ENCODE peak calls at places on chromosome 2, in nine cellular contexts. C is GM23248; M is EH; N is naive thymus-derived CD4-positive, alpha-beta T cell; I is astrocyte of the spinal cord; Y is anterior cingulate cortex; U is mucosa of gallbladder; W is endothelial cell; S is activated CD4-positive, alpha-beta T cell treated with anti-CD3 and anti-CD28 coated beads, Interleukin-2, amount 50 U/mL, for 4 hours. V is an unnamed sample.

GRCh38 chr2:120452131-120452530 is 106.2 kb downstream of the INHBB start:
- DNase-seq in S (no peak), Y (no peak), W (no peak), C (no peak), N (no peak), I (no peak), M (no peak), U (no peak), V (no peak)

GRCh38 chr2:103887625-103888024 is 966.3 kb upstream of the POU3F3 start:
- DNase-seq in N (no peak), W (no peak), C (no peak), U (no peak), S (no peak), I (no peak), M (no peak), Y (no peak), V (no peak)

GRCh38 chr2:241561811-241562210 is 3.3 kb downstream of the BOK start:
- DNase-seq in M (peak; percentile 78), W (no peak), N (no peak), U (peak; percentile 75), S (no peak), C (peak; percentile 90), Y (peak; percentile 83), I (peak; percentile 72), V (peak; percentile 79)

GRCh38 chr2:222358876-222359275 is 60.1 kb upstream of the PAX3 start:
- DNase-seq in I (peak; percentile 48), C (no peak), W (no peak), N (no peak), M (peak; percentile 6), U (no peak), Y (no peak), S (no peak), V (no peak)

GRCh38 chr2:216492951-216493685 is 5.5 kb upstream of the RPL37A start:
- DNase-seq in I (peak; percentile 84), Y (no peak), C (peak; percentile 96), M (peak; percentile 94), U (no peak), W (no peak), S (no peak), N (no peak), V (no peak)

GRCh38 chr2:27218614-27219013 is 1.4 kb downstream of the CAD start:
- DNase-seq in C (no peak), S (no peak), N (no peak), W (no peak), Y (no peak), M (no peak), I (no peak), U (no peak), V (no peak)

GRCh38 chr2:157444643-157445040 is 753 bp upstream of the CYTIP start:
- DNase-seq in Y (no peak), C (no peak), N (no peak), S (no peak), I (no peak), M (no peak), W (no peak), U (no peak), V (no peak)

GRCh38 chr2:98461650-98462049 is 17.0 kb downstream of the INPP4A start:
- DNase-seq in M (no peak), S (no peak), C (no peak), N (no peak), U (no peak), W (no peak), I (no peak), Y (peak; percentile 61), V (peak; percentile 40)

GRCh38 chr2:132582360-132582759 is 87.6 kb downstream of the LYPD1 start:
- DNase-seq in I (peak; percentile 45), C (peak; percentile 5), M (no peak), U (no peak), Y (no peak), S (no peak), N (no peak), W (no peak), V (no peak)

GRCh38 chr2:1755436-1756191 is 11.3 kb upstream of the PXDN start:
- DNase-seq in I (peak; percentile 91), M (peak; percentile 87), S (no peak), N (no peak), W (no peak), C (no peak), U (peak; percentile 38), Y (no peak), V (no peak)

GRCh38 chr2:17800219-17800618 is 16.0 kb upstream of the MSGN1 start:
- DNase-seq in Y (peak; percentile 7), N (no peak), U (no peak), M (no peak), W (no peak), I (peak; percentile 44), S (no peak), C (peak; percentile 22), V (no peak)

GRCh38 chr2:204900487-204900886 is 355.2 kb downstream of the PARD3B start:
- DNase-seq in C (no peak), Y (no peak), S (no peak), M (no peak), W (no peak), U (no peak), N (no peak), I (no peak), V (no peak)

GRCh38 chr2:88032070-88032702 is 15.8 kb upstream of the RNU2-63P start:
- DNase-seq in C (peak; percentile 38), S (no peak), N (no peak), W (no peak), I (no peak), Y (no peak), M (peak; percentile 16), U (no peak), V (no peak)

GRCh38 chr2:165804719-165805118 is 10.7 kb upstream of the GALNT3 start:
- DNase-seq in Y (no peak), C (no peak), W (no peak), M (no peak), S (no peak), I (no peak), U (peak; percentile 19), N (no peak), V (no peak)

V was measured in substantia nigra.